ENCODE peak calls at places on chromosomes 13 and 19, in six cellular contexts. M is EL, S is T-helper 1 cell, A is neural progenitor cell, L is nephron progenitor cell, D is NCI-H1092 treated with DMSO at 0.1 percent for 48 hours. X is an unnamed sample.

GRCh38 chr19:3482507-3483225 is 575 bp downstream of the SMIM44 start:
- DNase-seq in M (no peak), S (no peak), D (no peak), A (no peak), L (no peak), X (no peak)

GRCh38 chr19:30453768-30454167 is 81.6 kb downstream of the ZNF536 start:
- DNase-seq in D (no peak), S (no peak), L (no peak), M (no peak), A (no peak), X (no peak)

GRCh38 chr13:30766957-30767603 is 31.7 kb downstream of the ALOX5AP start:
- DNase-seq in L (no peak), M (no peak), D (no peak), A (no peak), S (no peak), X (peak; percentile 5)

GRCh38 chr19:33471111-33471996 is 50.2 kb downstream of the PEPD start:
- DNase-seq in L (no peak), A (no peak), S (no peak), M (no peak), D (no peak), X (no peak)

GRCh38 chr13:89163081-89163480 is 1491.9 kb downstream of the SLITRK5 start:
- DNase-seq in M (no peak), A (no peak), L (no peak), D (no peak), S (no peak), X (no peak)

GRCh38 chr13:28100149-28101121 is at the start of gene FLT3:
- DNase-seq in S (no peak), M (peak; percentile 63), D (peak; percentile 20), A (peak; percentile 82), L (peak; percentile 75), X (no peak)

GRCh38 chr19:40247735-40248262 is 21.3 kb upstream of the CCNP start:
- DNase-seq in M (no peak), L (no peak), D (no peak), S (no peak), A (no peak), X (no peak)

GRCh38 chr19:16297575-16298178 is 26.9 kb upstream of the KLF2 start:
- DNase-seq in L (no peak), A (no peak), S (no peak), D (no peak), M (no peak), X (no peak)

GRCh38 chr19:19562665-19563347 is 24.7 kb downstream of the CILP2 start:
- DNase-seq in A (peak; percentile 35), S (no peak), L (no peak), M (no peak), D (no peak), X (no peak)

GRCh38 chr19:50779504-50780457 is 9.5 kb downstream of the GPR32 start:
- DNase-seq in S (no peak), A (no peak), M (no peak), L (no peak), D (no peak), X (no peak)

GRCh38 chr19:13887039-13887438 is 10.1 kb downstream of the NANOS3 start:
- DNase-seq in D (no peak), A (no peak), M (no peak), S (no peak), L (no peak), X (peak; percentile 36)

GRCh38 chr13:59531571-59532091 is 632.1 kb downstream of the DIAPH3 start:
- DNase-seq in A (peak; percentile 30), L (no peak), M (peak; percentile 71), D (peak; percentile 64), S (no peak), X (no peak)

GRCh38 chr19:5058456-5059190 is 89.7 kb downstream of the KDM4B start:
- DNase-seq in A (no peak), M (peak; percentile 24), L (no peak), S (no peak), D (peak; percentile 74), X (no peak)

GRCh38 chr19:23571175-23571574 is 115.8 kb downstream of the ZNF675 start:
- DNase-seq in S (no peak), L (no peak), D (no peak), M (no peak), A (no peak), X (no peak)

GRCh38 chr19:3986260-3987041 is 1.2 kb upstream of the EEF2 start:
- DNase-seq in L (peak; percentile 40), S (peak; percentile 50), M (peak; percentile 82), D (peak; percentile 79), A (peak; percentile 74), X (no peak)

GRCh38 chr13:29105779-29106178 is 285.6 kb downstream of the MTUS2 start:
- DNase-seq in D (no peak), M (no peak), L (no peak), A (peak; percentile 34), S (no peak), X (no peak)

GRCh38 chr13:44713793-44714469 is 137.8 kb upstream of the TSC22D1 start:
- DNase-seq in S (no peak), M (peak; percentile 98), A (no peak), L (no peak), D (no peak), X (no peak)

GRCh38 chr13:31172001-31172400 is 10.3 kb upstream of the HSPH1 start:
- DNase-seq in S (no peak), A (no peak), M (peak; percentile 42), D (no peak), L (no peak), X (no peak)

GRCh38 chr13:100203696-100204367 is 114.9 kb downstream of the PCCA start:
- DNase-seq in D (no peak), S (no peak), M (peak; percentile 74), A (no peak), L (no peak), X (no peak)

GRCh38 chr19:409006-409514 is at the start of gene C2CD4C:
- DNase-seq in D (peak; percentile 40), M (peak; percentile 16), A (peak; percentile 71), S (no peak), L (peak; percentile 80), X (no peak)

GRCh38 chr13:65416784-65417183 is 1813.4 kb downstream of the PCDH9 start:
- DNase-seq in M (no peak), D (no peak), A (no peak), L (no peak), S (no peak), X (no peak)

GRCh38 chr19:51094696-51095279 is 12.1 kb upstream of the KLK14 start:
- DNase-seq in A (peak; percentile 84), L (peak; percentile 80), S (peak; percentile 14), M (peak; percentile 9), D (no peak), X (no peak)

GRCh38 chr13:75236774-75237173 is 245.2 kb downstream of the TBC1D4 start:
- DNase-seq in L (no peak), M (peak; percentile 31), D (no peak), S (no peak), A (no peak), X (no peak)

GRCh38 chr13:36822786-36823185 is 3.8 kb downstream of the RFXAP start:
- DNase-seq in D (no peak), S (no peak), M (no peak), A (no peak), L (no peak), X (no peak)

GRCh38 chr19:43620061-43621001 is 902 bp upstream of the ZNF428 start:
- DNase-seq in D (no peak), M (no peak), A (no peak), S (peak; percentile 76), L (peak; percentile 89), X (peak; percentile 71)

X was measured in effector memory CD4-positive, alpha-beta T cell.